ENCODE peak calls at places on chromosome 2, in six cellular contexts. One of them, this sample, is unnamed.

GRCh38 chr2:20418519-20418918 is 28.4 kb upstream of the RHOB start:
- DNase-seq in AG10803: no peak
- DNase-seq in cardiac fibroblast: no peak
- DNase-seq in Peyer's patch: peak
- DNase-seq in PC-3: no peak
- DNase-seq in MCF 10A: no peak
- DNase-seq in this sample: no peak

GRCh38 chr2:160168878-160169277 is 31.2 kb downstream of the ITGB6 start:
- DNase-seq in PC-3: no peak
- DNase-seq in cardiac fibroblast: no peak
- DNase-seq in Peyer's patch: no peak
- DNase-seq in MCF 10A: no peak
- DNase-seq in AG10803: no peak
- DNase-seq in this sample: no peak

GRCh38 chr2:45729753-45730512 is 78.5 kb downstream of the PRKCE start:
- DNase-seq in AG10803: no peak
- DNase-seq in PC-3: peak
- DNase-seq in cardiac fibroblast: peak
- DNase-seq in MCF 10A: peak
- DNase-seq in Peyer's patch: peak
- DNase-seq in this sample: no peak

GRCh38 chr2:31247671-31248070 is 13.7 kb downstream of the EHD3 start:
- DNase-seq in Peyer's patch: no peak
- DNase-seq in cardiac fibroblast: no peak
- DNase-seq in MCF 10A: no peak
- DNase-seq in PC-3: no peak
- DNase-seq in AG10803: no peak
- DNase-seq in this sample: no peak

GRCh38 chr2:172806426-172807008 is 70.9 kb downstream of the RAPGEF4 start:
- DNase-seq in MCF 10A: peak
- DNase-seq in cardiac fibroblast: peak
- DNase-seq in Peyer's patch: no peak
- DNase-seq in PC-3: peak
- DNase-seq in AG10803: peak
- DNase-seq in this sample: no peak

GRCh38 chr2:169438476-169438875 is 40.8 kb upstream of the BBS5 start:
- DNase-seq in PC-3: no peak
- DNase-seq in cardiac fibroblast: no peak
- DNase-seq in MCF 10A: no peak
- DNase-seq in Peyer's patch: no peak
- DNase-seq in AG10803: no peak
- DNase-seq in this sample: no peak

GRCh38 chr2:41207578-41207977 is 755.7 kb upstream of the SLC8A1 start:
- DNase-seq in AG10803: no peak
- DNase-seq in MCF 10A: peak
- DNase-seq in Peyer's patch: no peak
- DNase-seq in PC-3: peak
- DNase-seq in cardiac fibroblast: no peak
- DNase-seq in this sample: no peak

GRCh38 chr2:176115883-176116813 is at the start of gene HOXD10:
- DNase-seq in PC-3: no peak
- DNase-seq in MCF 10A: no peak
- DNase-seq in Peyer's patch: peak
- DNase-seq in cardiac fibroblast: no peak
- DNase-seq in AG10803: peak
- DNase-seq in this sample: no peak

GRCh38 chr2:46157072-46157965 is 139.9 kb upstream of the EPAS1 start:
- DNase-seq in cardiac fibroblast: no peak
- DNase-seq in AG10803: no peak
- DNase-seq in Peyer's patch: no peak
- DNase-seq in PC-3: no peak
- DNase-seq in MCF 10A: no peak
- DNase-seq in this sample: no peak

GRCh38 chr2:179302764-179303561 is 38.3 kb upstream of the SESTD1 start:
- DNase-seq in PC-3: no peak
- DNase-seq in cardiac fibroblast: peak
- DNase-seq in MCF 10A: no peak
- DNase-seq in AG10803: no peak
- DNase-seq in Peyer's patch: no peak
- DNase-seq in this sample: no peak

GRCh38 chr2:201420442-201421113 is 30.7 kb downstream of the TRAK2 start:
- DNase-seq in PC-3: peak
- DNase-seq in cardiac fibroblast: peak
- DNase-seq in AG10803: peak
- DNase-seq in Peyer's patch: no peak
- DNase-seq in MCF 10A: no peak
- DNase-seq in this sample: no peak

GRCh38 chr2:96082211-96083063 is 33.9 kb downstream of the ADRA2B start:
- DNase-seq in cardiac fibroblast: no peak
- DNase-seq in MCF 10A: no peak
- DNase-seq in PC-3: no peak
- DNase-seq in Peyer's patch: no peak
- DNase-seq in AG10803: no peak
- DNase-seq in this sample: no peak

GRCh38 chr2:105645031-105645940 is 99.4 kb upstream of the NCK2 start:
- DNase-seq in PC-3: peak
- DNase-seq in Peyer's patch: no peak
- DNase-seq in cardiac fibroblast: no peak
- DNase-seq in MCF 10A: no peak
- DNase-seq in AG10803: no peak
- DNase-seq in this sample: no peak

GRCh38 chr2:88831792-88832248 is 140.3 kb downstream of the RPIA start:
- DNase-seq in cardiac fibroblast: peak
- DNase-seq in MCF 10A: peak
- DNase-seq in PC-3: peak
- DNase-seq in AG10803: peak
- DNase-seq in Peyer's patch: peak
- DNase-seq in this sample: no peak

GRCh38 chr2:156157670-156158069 is 174.9 kb downstream of the NR4A2 start:
- DNase-seq in MCF 10A: peak
- DNase-seq in PC-3: no peak
- DNase-seq in Peyer's patch: no peak
- DNase-seq in AG10803: no peak
- DNase-seq in cardiac fibroblast: no peak
- DNase-seq in this sample: no peak

GRCh38 chr2:80205498-80205897 is 99.1 kb downstream of the LRRTM1 start:
- DNase-seq in Peyer's patch: no peak
- DNase-seq in cardiac fibroblast: no peak
- DNase-seq in AG10803: no peak
- DNase-seq in MCF 10A: no peak
- DNase-seq in PC-3: no peak
- DNase-seq in this sample: no peak

GRCh38 chr2:231648579-231649174 is 56.0 kb downstream of the TEX44 start:
- DNase-seq in PC-3: peak
- DNase-seq in AG10803: peak
- DNase-seq in Peyer's patch: peak
- DNase-seq in cardiac fibroblast: peak
- DNase-seq in MCF 10A: peak
- DNase-seq in this sample: no peak

GRCh38 chr2:217489145-217489960 is 513.4 kb downstream of the TNS1 start:
- DNase-seq in MCF 10A: peak
- DNase-seq in PC-3: peak
- DNase-seq in AG10803: peak
- DNase-seq in Peyer's patch: no peak
- DNase-seq in cardiac fibroblast: no peak
- DNase-seq in this sample: no peak

GRCh38 chr2:160583162-160583522 is 89.5 kb upstream of the RBMS1 start:
- DNase-seq in cardiac fibroblast: peak
- DNase-seq in PC-3: peak
- DNase-seq in MCF 10A: no peak
- DNase-seq in AG10803: peak
- DNase-seq in Peyer's patch: no peak
- DNase-seq in this sample: no peak

GRCh38 chr2:177710003-177710411 is 317.4 kb downstream of the AGPS start:
- DNase-seq in Peyer's patch: no peak
- DNase-seq in MCF 10A: no peak
- DNase-seq in cardiac fibroblast: no peak
- DNase-seq in AG10803: no peak
- DNase-seq in PC-3: no peak
- DNase-seq in this sample: no peak

GRCh38 chr2:84879595-84880394 is 1.1 kb downstream of the TRABD2A start:
- DNase-seq in cardiac fibroblast: no peak
- DNase-seq in MCF 10A: no peak
- DNase-seq in Peyer's patch: peak
- DNase-seq in AG10803: no peak
- DNase-seq in PC-3: no peak
- DNase-seq in this sample: no peak

GRCh38 chr2:79801082-79801481 is 288.2 kb downstream of the CTNNA2 start:
- DNase-seq in PC-3: no peak
- DNase-seq in MCF 10A: no peak
- DNase-seq in AG10803: no peak
- DNase-seq in cardiac fibroblast: no peak
- DNase-seq in Peyer's patch: no peak
- DNase-seq in this sample: no peak

GRCh38 chr2:169891593-169892298 is 64.5 kb downstream of the UBR3 start:
- DNase-seq in Peyer's patch: no peak
- DNase-seq in cardiac fibroblast: peak
- DNase-seq in AG10803: peak
- DNase-seq in MCF 10A: no peak
- DNase-seq in PC-3: peak
- DNase-seq in this sample: no peak

GRCh38 chr2:188199716-188200128 is 92.0 kb upstream of the GULP1 start:
- DNase-seq in Peyer's patch: no peak
- DNase-seq in AG10803: peak
- DNase-seq in cardiac fibroblast: peak
- DNase-seq in PC-3: peak
- DNase-seq in MCF 10A: peak
- DNase-seq in this sample: no peak

GRCh38 chr2:46032161-46032813 is 264.9 kb upstream of the EPAS1 start:
- DNase-seq in cardiac fibroblast: no peak
- DNase-seq in MCF 10A: no peak
- DNase-seq in AG10803: peak
- DNase-seq in PC-3: no peak
- DNase-seq in Peyer's patch: no peak
- DNase-seq in this sample: no peak

DNA sequence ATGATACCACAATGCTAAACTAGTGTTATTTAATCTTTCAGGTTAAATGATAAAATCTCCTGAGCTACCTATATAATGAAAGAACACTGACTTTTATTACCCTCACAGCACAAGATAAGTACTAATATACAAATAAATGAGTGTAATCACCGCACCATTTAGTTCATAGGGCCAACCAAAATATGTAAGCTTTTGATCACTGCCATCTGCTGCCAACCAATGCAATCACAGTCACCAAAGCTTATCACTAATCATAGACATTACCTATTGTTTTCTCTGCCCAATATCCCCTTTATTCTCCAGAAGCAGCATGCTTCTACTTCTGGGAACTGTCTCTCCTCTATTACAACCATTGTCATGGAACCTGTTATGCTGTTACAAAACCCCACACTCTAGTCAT is 151.6 kb upstream of the LRATD1 start:
- DNase-seq in MCF 10A: no peak
- DNase-seq in AG10803: no peak
- DNase-seq in cardiac fibroblast: no peak
- DNase-seq in Peyer's patch: no peak
- DNase-seq in PC-3: no peak
- DNase-seq in this sample: no peak
- TF ChIP-seq CTCF in MCF 10A: no peak
- TF ChIP-seq CTCF in AG10803: no peak
- TF ChIP-seq CTCF in cardiac fibroblast: no peak
- TF ChIP-seq CTCF in Peyer's patch: no peak
- TF ChIP-seq CTCF in PC-3: peak
- TF ChIP-seq CTCF in this sample: no peak

DNA sequence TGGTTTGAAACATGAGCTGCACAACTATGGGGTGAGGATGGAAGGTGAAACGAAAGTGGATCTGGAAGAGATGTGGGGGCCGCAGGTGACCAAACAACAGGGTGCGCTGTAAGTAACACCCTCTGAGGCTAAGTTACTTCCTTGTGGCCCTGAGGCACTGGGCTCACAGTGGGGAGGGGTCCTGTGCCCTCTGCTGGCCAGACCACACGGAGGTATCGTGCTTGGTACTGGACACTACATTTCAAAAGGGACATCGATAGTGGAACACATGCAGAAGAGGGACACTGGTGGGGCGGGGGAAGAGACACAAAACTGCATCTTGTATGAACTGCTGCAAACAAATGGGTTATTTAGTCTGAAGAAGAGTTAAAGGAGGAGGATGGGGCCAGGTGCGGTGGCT is 110.6 kb downstream of the CLIP4 start:
- DNase-seq in AG10803: no peak
- DNase-seq in PC-3: no peak
- DNase-seq in cardiac fibroblast: no peak
- DNase-seq in MCF 10A: no peak
- DNase-seq in Peyer's patch: no peak
- DNase-seq in this sample: no peak
- TF ChIP-seq CTCF in AG10803: no peak
- TF ChIP-seq CTCF in PC-3: peak
- TF ChIP-seq CTCF in cardiac fibroblast: no peak
- TF ChIP-seq CTCF in MCF 10A: no peak
- TF ChIP-seq CTCF in Peyer's patch: no peak
- TF ChIP-seq CTCF in this sample: no peak

DNA sequence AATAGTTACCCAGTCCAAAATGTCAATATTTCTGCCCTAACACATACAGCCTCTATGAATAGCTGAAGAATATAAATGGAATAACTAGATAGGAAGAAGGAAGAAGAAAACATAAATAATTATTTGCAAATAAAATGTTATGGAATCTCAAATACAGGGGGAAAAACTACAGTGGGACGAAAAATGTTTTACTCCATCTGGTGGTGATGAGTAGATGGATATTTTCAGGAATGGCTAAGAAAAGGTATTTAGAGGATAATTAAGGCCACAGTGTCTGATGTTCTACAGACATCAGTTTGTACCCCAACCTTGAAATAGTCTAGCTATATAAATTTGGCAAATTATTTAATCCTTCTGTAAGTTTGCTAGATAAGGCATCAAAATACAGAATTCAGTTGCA is 178.1 kb upstream of the FSHR start:
- DNase-seq in cardiac fibroblast: peak
- DNase-seq in PC-3: no peak
- DNase-seq in Peyer's patch: no peak
- DNase-seq in AG10803: no peak
- DNase-seq in MCF 10A: no peak
- DNase-seq in this sample: no peak
- TF ChIP-seq CTCF in cardiac fibroblast: no peak
- TF ChIP-seq CTCF in PC-3: no peak
- TF ChIP-seq CTCF in Peyer's patch: no peak
- TF ChIP-seq CTCF in AG10803: no peak
- TF ChIP-seq CTCF in MCF 10A: no peak
- TF ChIP-seq CTCF in this sample: no peak

DNA sequence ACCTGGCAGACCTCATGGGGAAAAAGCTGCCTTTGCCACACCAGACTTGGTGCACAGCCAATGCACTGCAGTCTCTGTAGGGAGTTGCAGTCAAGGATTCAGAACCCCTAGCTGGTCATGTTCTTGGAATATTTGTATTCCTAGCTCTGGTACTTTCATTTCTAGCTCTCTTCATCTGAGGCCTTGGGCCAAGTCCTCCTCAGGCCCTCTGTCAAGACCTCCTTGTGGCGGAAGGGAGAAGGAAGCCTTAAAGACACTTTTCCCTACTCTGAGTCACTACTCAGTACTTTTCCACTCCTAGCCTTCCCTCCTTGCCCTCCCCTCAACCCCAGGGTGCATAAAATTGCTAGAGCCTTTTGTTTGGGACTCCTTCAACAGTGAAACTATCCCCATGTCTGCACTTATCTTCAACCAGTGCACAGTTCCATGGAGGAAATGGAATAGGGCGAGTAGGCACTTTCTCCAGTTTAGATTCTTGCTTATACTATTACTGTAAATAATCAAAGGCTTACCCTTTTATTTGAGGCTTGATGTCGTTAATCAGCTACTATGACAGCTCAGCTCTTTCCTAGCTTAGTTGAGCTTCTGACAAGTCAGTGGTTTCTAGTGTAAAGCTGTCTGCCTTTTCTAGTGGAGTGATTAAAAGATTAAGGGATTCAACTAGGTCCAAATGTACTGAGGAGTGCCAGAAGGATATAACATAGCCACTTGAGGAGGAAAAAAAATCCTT is 15.8 kb downstream of the M1AP start:
- DNase-seq in Peyer's patch: no peak
- DNase-seq in PC-3: peak
- DNase-seq in AG10803: no peak
- DNase-seq in cardiac fibroblast: peak
- DNase-seq in MCF 10A: peak
- DNase-seq in this sample: no peak
- TF ChIP-seq CTCF in Peyer's patch: no peak
- TF ChIP-seq CTCF in PC-3: peak
- TF ChIP-seq CTCF in AG10803: no peak
- TF ChIP-seq CTCF in cardiac fibroblast: peak
- TF ChIP-seq CTCF in MCF 10A: no peak
- TF ChIP-seq CTCF in this sample: no peak

This sample was measured in omental fat pad.